ENCODE peak calls at places on chromosomes 12 and 14, in six cellular contexts. G, B, M, O, H and P are unnamed samples.

GRCh38 chr12:39236994-39237393 is 205.9 kb downstream of the KIF21A start:
- DNase-seq in O (no peak), M (no peak), G (no peak), B (no peak), H (no peak), P (no peak)

GRCh38 chr14:103522028-103522581 is 525 bp downstream of the CKB start:
- DNase-seq in H (no peak), O (peak), B (no peak), M (no peak), G (peak), P (no peak)

GRCh38 chr12:124949779-124950728 is 35.6 kb upstream of the UBC start:
- DNase-seq in G (no peak), O (no peak), B (no peak), H (no peak), M (no peak), P (no peak)

GRCh38 chr12:123076604-123077297 is 74.1 kb downstream of the PITPNM2 start:
- DNase-seq in O (peak), B (peak), G (no peak), M (no peak), H (peak), P (peak)

GRCh38 chr14:50533314-50533705 is 941 bp upstream of the MAP4K5 start:
- DNase-seq in M (no peak), O (no peak), G (no peak), H (no peak), B (no peak), P (no peak)

GRCh38 chr14:53004976-53005375 is 54.1 kb upstream of the FERMT2 start:
- DNase-seq in O (no peak), M (no peak), B (no peak), G (no peak), H (no peak), P (no peak)

GRCh38 chr12:130083746-130084145 is 78.5 kb upstream of the FZD10 start:
- DNase-seq in M (no peak), H (no peak), G (no peak), O (no peak), B (no peak), P (no peak)

GRCh38 chr14:32669416-32669815 is 269.3 kb upstream of the NPAS3 start:
- DNase-seq in B (no peak), O (no peak), M (no peak), H (no peak), G (no peak), P (no peak)

GRCh38 chr12:2681426-2682205 is 113.2 kb upstream of the FKBP4 start:
- DNase-seq in O (no peak), H (peak), M (no peak), B (no peak), G (no peak), P (no peak)

GRCh38 chr12:106296179-106296877 is 6.2 kb upstream of the TCP11L2 start:
- DNase-seq in B (no peak), M (no peak), O (no peak), H (no peak), G (no peak), P (no peak)

GRCh38 chr14:59189822-59190368 is 1.4 kb downstream of the DAAM1 start:
- DNase-seq in H (peak), G (peak), B (peak), M (peak), O (peak), P (peak)

GRCh38 chr12:66288121-66288520 is 14.2 kb upstream of the HELB start:
- DNase-seq in O (peak), B (no peak), H (peak), G (no peak), M (no peak), P (no peak)

GRCh38 chr12:116999066-116999465 is 88.3 kb downstream of the FBXW8 start:
- DNase-seq in M (no peak), G (no peak), B (no peak), H (no peak), O (no peak), P (no peak)

GRCh38 chr12:2924019-2924418 is 33.3 kb downstream of the TULP3 start:
- DNase-seq in M (no peak), O (no peak), B (no peak), H (no peak), G (no peak), P (no peak)

GRCh38 chr12:47388712-47389111 is 309.0 kb upstream of the AMIGO2 start:
- DNase-seq in O (no peak), H (no peak), G (no peak), M (no peak), B (no peak), P (no peak)

GRCh38 chr12:124111006-124111405 is 138.0 kb downstream of the ZNF664 start:
- DNase-seq in O (no peak), B (no peak), G (no peak), M (no peak), H (no peak), P (no peak)

GRCh38 chr12:92304335-92305066 is 158.9 kb upstream of the BTG1 start:
- DNase-seq in M (no peak), B (no peak), G (no peak), O (no peak), H (no peak), P (no peak)

GRCh38 chr12:121792607-121793500 is 634 bp downstream of the RHOF start:
- DNase-seq in H (peak), M (peak), G (no peak), B (no peak), O (peak), P (peak)

GRCh38 chr12:112122823-112123690 is 2.3 kb upstream of the TRAFD1 start:
- DNase-seq in G (no peak), M (no peak), H (no peak), O (no peak), B (no peak), P (no peak)

GRCh38 chr12:83866477-83866876 is 1046.1 kb downstream of the SLC6A15 start:
- DNase-seq in B (no peak), M (no peak), H (no peak), O (no peak), G (no peak), P (no peak)

GRCh38 chr12:96237465-96238077 is 43.4 kb downstream of the ELK3 start:
- DNase-seq in O (peak), B (peak), M (no peak), G (no peak), H (peak), P (no peak)

GRCh38 chr14:31970744-31971143 is 106.4 kb upstream of the ARHGAP5 start:
- DNase-seq in M (no peak), H (no peak), B (no peak), G (no peak), O (no peak), P (no peak)

GRCh38 chr12:79115743-79116142 is 251.2 kb downstream of the SYT1 start:
- DNase-seq in O (no peak), H (no peak), B (no peak), M (no peak), G (no peak), P (no peak)

GRCh38 chr12:70830221-70831061 is 90.1 kb downstream of the PTPRR start:
- DNase-seq in H (no peak), B (no peak), O (no peak), M (no peak), G (no peak), P (no peak)

GRCh38 chr12:88650715-88651114 is 70.4 kb upstream of the KITLG start:
- DNase-seq in O (no peak), B (no peak), M (no peak), G (no peak), H (no peak), P (no peak)

GRCh38 chr14:59310644-59311043 is 122.2 kb downstream of the DAAM1 start:
- DNase-seq in G (no peak), M (no peak), O (no peak), H (no peak), B (no peak), P (no peak)

GRCh38 chr12:107320031-107320928 is 226.9 kb upstream of the CRY1 start:
- DNase-seq in M (no peak), G (peak), B (peak), H (peak), O (peak), P (no peak)

GRCh38 chr14:35384386-35385041 is 20.0 kb downstream of the NFKBIA start:
- DNase-seq in M (peak), H (no peak), O (no peak), B (no peak), G (no peak), P (no peak)

GRCh38 chr14:94288610-94289465 is 4.2 kb downstream of the SERPINA10 start:
- DNase-seq in G (no peak), O (no peak), B (no peak), M (no peak), H (no peak), P (no peak)

GRCh38 chr14:58738189-58738836 is 100.6 kb downstream of the DACT1 start:
- DNase-seq in B (no peak), M (no peak), O (no peak), G (no peak), H (no peak), P (no peak)

GRCh38 chr12:94704452-94704871 is 54.1 kb upstream of the TMCC3 start:
- DNase-seq in H (no peak), B (no peak), G (no peak), O (no peak), M (no peak), P (no peak)